ENCODE peak calls at places on chromosomes 1 and 21, in six cellular contexts. T is OCI-LY7, P is small intestine, S is cardiac muscle cell, F is Peyer's patch, G is colonic mucosa. Z is an unnamed sample. For H3K36me3, the result is how much of the 10 kb centered on the place peaks cover.

GRCh38 chr1:44390277-44390676 is 14.8 kb upstream of the RNF220 start:
- DNase-seq in T (no peak), G (no peak), F (no peak), P (no peak), S (no peak), Z (peak)

GRCh38 chr1:61692155-61692783 is 32.7 kb downstream of the TM2D1 start:
- DNase-seq in F (no peak), S (no peak), P (no peak), G (peak), T (no peak), Z (peak)

GRCh38 chr1:234696986-234697385 is 87.0 kb upstream of the IRF2BP2 start:
- DNase-seq in T (no peak), S (no peak), P (no peak), G (no peak), F (no peak), Z (no peak)

GRCh38 chr1:225479996-225480720 is 52.3 kb upstream of the LBR start:
- DNase-seq in P (no peak), F (no peak), T (peak), G (no peak), S (no peak), Z (no peak)

GRCh38 chr1:113912594-113913311 is 7.6 kb downstream of the DCLRE1B start:
- DNase-seq in S (no peak), G (no peak), P (peak), T (no peak), F (no peak), Z (peak)

GRCh38 chr1:38235705-38236104 is 189.1 kb upstream of the POU3F1 start:
- DNase-seq in T (no peak), G (no peak), F (no peak), P (no peak), S (no peak), Z (peak)

GRCh38 chr21:44517175-44517899 is 22.7 kb downstream of the KRTAP10-1 start:
- DNase-seq in F (no peak), S (peak), G (no peak), T (peak), P (peak), Z (peak)

GRCh38 chr21:38992737-38993136 is 187.0 kb downstream of the ETS2 start:
- DNase-seq in S (no peak), T (no peak), F (no peak), P (no peak), G (no peak), Z (no peak)

GRCh38 chr21:16280731-16281130 is 550.9 kb downstream of the USP25 start:
- DNase-seq in S (no peak), G (no peak), F (no peak), T (no peak), P (no peak), Z (no peak)

GRCh38 chr21:17512245-17513213 is at the start of gene CXADR:
- DNase-seq in T (peak), G (peak), F (peak), P (peak), S (peak), Z (peak)

GRCh38 chr1:178725603-178726517 is 816 bp downstream of the RALGPS2 start:
- DNase-seq in P (peak), F (peak), S (peak), T (peak), G (peak), Z (peak)

GRCh38 chr1:40841602-40842001 is 20.6 kb downstream of the CITED4 start:
- DNase-seq in F (no peak), S (no peak), G (no peak), P (no peak), T (no peak), Z (no peak)

GRCh38 chr1:205077158-205077933 is 6.9 kb downstream of the TMEM81 start:
- DNase-seq in P (no peak), F (no peak), S (no peak), T (no peak), G (no peak), Z (no peak)

GRCh38 chr1:10687782-10688408 is 108.6 kb downstream of the CASZ1 start:
- DNase-seq in T (no peak), G (no peak), P (no peak), S (no peak), F (no peak), Z (no peak)

GRCh38 chr1:28804071-28804470 is 7.9 kb upstream of the OPRD1 start:
- DNase-seq in G (no peak), T (no peak), F (no peak), P (no peak), S (no peak), Z (no peak)

GRCh38 chr1:60470231-60470630 is 396.7 kb upstream of the C1orf87 start:
- DNase-seq in G (no peak), S (no peak), F (no peak), T (no peak), P (no peak), Z (no peak)

GRCh38 chr1:209076688-209077087 is 506.8 kb upstream of the CAMK1G start:
- DNase-seq in G (no peak), S (no peak), T (peak), P (no peak), F (no peak), Z (no peak)

GRCh38 chr1:17569200-17570139 is 30.0 kb downstream of the ARHGEF10L start:
- DNase-seq in T (no peak), S (peak), F (peak), G (peak), P (no peak), Z (peak)

GRCh38 chr1:201602413-201603265 is 63.7 kb downstream of the NAV1 start:
- DNase-seq in P (no peak), F (no peak), S (no peak), T (no peak), G (no peak), Z (peak)

GRCh38 chr1:43348809-43349593 is 9.8 kb upstream of the CDC20 start:
- DNase-seq in S (peak), G (peak), F (peak), P (peak), T (peak), Z (peak)

GRCh38 chr1:201790261-201790660 is 38.7 kb upstream of the IPO9 start:
- DNase-seq in S (no peak), P (no peak), F (no peak), T (no peak), G (no peak), Z (peak)

GRCh38 chr1:26239936-26240335 is 5.9 kb downstream of the CEP85 start:
- DNase-seq in G (no peak), F (no peak), P (no peak), S (no peak), T (no peak), Z (no peak)

GRCh38 chr1:28512058-28512611 is 6.3 kb downstream of the RCC1 start:
- DNase-seq in P (no peak), S (no peak), F (no peak), T (peak), G (no peak), Z (peak)

GRCh38 chr1:117210831-117211261 is at the start of gene VTCN1:
- DNase-seq in S (no peak), P (peak), G (no peak), F (peak), T (no peak), Z (no peak)

GRCh38 chr1:23557471-23558124 is 1.7 kb downstream of the ID3 start:
- DNase-seq in S (no peak), F (no peak), T (peak), G (peak), P (no peak), Z (no peak)

GRCh38 chr1:201348211-201348566 is 29.3 kb downstream of the TNNT2 start:
- DNase-seq in S (peak), P (peak), G (peak), T (peak), F (peak), Z (peak)

GRCh38 chr1:12690156-12690555 is 25.8 kb upstream of the AADACL3 start:
- DNase-seq in F (no peak), G (no peak), T (no peak), P (no peak), S (no peak), Z (no peak)

GRCh38 chr21:38925923-38926322 is 120.2 kb downstream of the ETS2 start:
- DNase-seq in T (no peak), G (no peak), P (peak), S (peak), F (peak), Z (peak)

GRCh38 chr1:30762152-30762930 is 4.8 kb upstream of the LAPTM5 start:
- DNase-seq in P (no peak), G (no peak), F (no peak), T (no peak), S (no peak), Z (no peak)

GRCh38 chr1:21307663-21308062 is 17.4 kb upstream of the ECE1 start:
- DNase-seq in F (no peak), P (no peak), S (no peak), G (no peak), T (no peak), Z (no peak)

GRCh38 chr1:23628951-23629387 is 62.6 kb upstream of the RPL11 start:
- DNase-seq in F (no peak), S (no peak), P (no peak), G (no peak), T (peak), Z (no peak)

GRCh38 chr21:40546657-40547056 is 300.3 kb downstream of the DSCAM start:
- DNase-seq in G (no peak), P (no peak), T (no peak), F (no peak), S (no peak), Z (no peak)
- H3K36me3 ChIP-seq in G (under half), P (under half), T (under half), F (under half), S (under half), Z (under half)

DNA sequence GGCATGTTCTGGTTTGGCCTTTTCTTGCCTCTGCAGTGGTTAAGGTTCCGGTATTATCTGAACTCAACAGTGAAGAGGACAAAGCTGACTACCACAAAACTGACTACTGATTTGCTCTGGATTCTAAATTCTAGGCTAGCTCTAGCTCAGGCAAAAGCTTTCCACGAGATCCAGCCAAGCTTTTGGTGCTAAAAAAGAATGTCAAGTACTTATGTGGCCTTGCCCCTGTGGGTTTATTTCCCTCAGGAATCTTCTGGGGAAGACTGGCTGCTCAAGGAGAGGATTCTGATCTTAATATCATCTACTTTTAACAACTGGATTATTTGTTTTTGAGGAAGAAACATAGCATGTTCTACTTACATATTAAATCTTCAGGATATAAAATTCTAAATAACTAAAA is 26.1 kb upstream of the MTMR11 start:
- DNase-seq in S (no peak), G (no peak), T (no peak), F (no peak), P (no peak), Z (no peak)
- H3K36me3 ChIP-seq in S (under half), G (under half), T (under half), F (half or more), P (under half), Z (half or more)

GRCh38 chr1:52850951-52851350 is 8.4 kb downstream of the ZYG11A start:
- DNase-seq in F (no peak), T (no peak), S (no peak), G (no peak), P (no peak), Z (no peak)

GRCh38 chr1:52852854-52853253 is 10.3 kb downstream of the ZYG11A start:
- DNase-seq in T (no peak), G (no peak), S (no peak), P (no peak), F (no peak), Z (no peak)

GRCh38 chr1:52855584-52855983 is 13.0 kb downstream of the ZYG11A start:
- DNase-seq in S (no peak), F (no peak), P (no peak), T (no peak), G (no peak), Z (no peak)

GRCh38 chr1:52857443-52857842 is 14.9 kb downstream of the ZYG11A start:
- DNase-seq in F (no peak), T (no peak), P (no peak), S (no peak), G (no peak), Z (no peak)

DNA sequence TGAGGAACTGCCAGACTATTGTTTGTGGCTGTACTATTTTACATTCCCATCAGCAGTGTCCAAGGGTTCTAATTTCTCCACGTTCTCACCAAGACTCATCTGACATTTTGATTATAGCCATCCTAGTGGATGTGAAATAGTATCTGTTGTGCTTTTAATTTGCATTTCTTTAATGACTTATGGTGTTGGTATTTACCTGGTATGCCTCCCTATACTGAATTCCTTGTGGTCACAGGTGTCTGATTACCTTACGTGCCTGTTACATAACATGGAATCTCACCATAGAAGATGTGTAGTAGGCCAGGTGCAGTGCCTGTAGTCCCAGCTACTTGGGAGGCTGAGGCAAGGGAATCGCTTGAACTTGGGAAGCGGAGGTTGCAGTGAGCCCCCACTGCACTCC is 13.5 kb downstream of the ZYG11A start:
- DNase-seq in F (no peak), G (no peak), P (no peak), S (no peak), T (no peak), Z (no peak)
- H3K36me3 ChIP-seq in F (under half), G (under half), P (under half), S (under half), T (under half), Z (under half)

GRCh38 chr1:203840208-203840808 is 21.1 kb upstream of the SNRPE start:
- DNase-seq in F (no peak), P (no peak), G (no peak), T (no peak), S (no peak), Z (no peak)
- H3K36me3 ChIP-seq in F (half or more), P (under half), G (under half), T (half or more), S (half or more), Z (half or more)

GRCh38 chr21:42539931-42540343 is 26.3 kb downstream of the SLC37A1 start:
- DNase-seq in T (peak), G (no peak), F (peak), S (peak), P (no peak), Z (no peak)
- H3K36me3 ChIP-seq in T (under half), G (under half), F (half or more), S (under half), P (under half), Z (under half)

GRCh38 chr1:55134152-55134808 is 80.9 kb downstream of the USP24 start:
- DNase-seq in T (no peak), F (no peak), G (no peak), P (no peak), S (no peak), Z (no peak)
- H3K36me3 ChIP-seq in T (half or more), F (half or more), G (under half), P (under half), S (half or more), Z (half or more)

DNA sequence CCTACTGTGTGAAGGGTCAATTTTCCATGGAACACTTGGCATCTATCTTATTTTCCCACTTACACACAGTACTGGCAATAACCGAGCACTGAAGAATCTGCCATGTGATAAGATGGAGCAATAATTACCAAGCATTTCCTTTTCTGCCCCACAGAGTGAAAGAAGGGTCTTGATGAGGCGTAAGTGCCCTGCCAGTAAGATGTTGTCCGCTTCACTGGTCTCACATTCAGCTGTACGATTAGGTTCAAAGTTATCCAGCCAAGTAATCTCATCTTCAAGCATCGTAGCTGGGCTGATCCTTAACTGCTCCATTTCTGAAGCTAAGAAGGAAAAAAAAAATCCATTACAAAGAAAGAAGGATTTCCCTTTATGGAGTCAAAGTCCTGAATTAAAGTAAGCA is 67.8 kb downstream of the PCSK9 start:
- DNase-seq in F (no peak), P (no peak), T (no peak), S (no peak), G (no peak), Z (no peak)
- H3K36me3 ChIP-seq in F (half or more), P (under half), T (half or more), S (half or more), G (under half), Z (half or more)

Z was measured in MG63.